ENCODE peak calls at places on chromosomes 1 and 21, in nine cellular contexts. J, X, G, P, O, S, E, H and B are unnamed samples.

GRCh38 chr1:28173151-28173979 is 3.1 kb downstream of the PTAFR start:
- DNase-seq in S (no peak), O (no peak), H (peak), E (no peak), X (no peak), P (peak), J (no peak), G (no peak), B (no peak)

GRCh38 chr1:162359523-162360236 is 17.0 kb downstream of the SPATA46 start:
- DNase-seq in J (no peak), O (no peak), G (no peak), X (no peak), P (no peak), S (no peak), E (no peak), H (no peak), B (no peak)

GRCh38 chr1:108880850-108881249 is 4.1 kb downstream of the GPSM2 start:
- DNase-seq in J (no peak), O (peak), S (no peak), H (no peak), X (no peak), P (peak), E (no peak), G (no peak), B (no peak)

GRCh38 chr21:42463861-42464515 is 32.0 kb downstream of the RSPH1 start:
- DNase-seq in X (peak), E (peak), G (no peak), H (no peak), J (peak), P (peak), S (peak), O (peak), B (peak)

GRCh38 chr1:155125511-155125945 is 2.1 kb upstream of the EFNA1 start:
- DNase-seq in X (no peak), S (no peak), H (peak), O (no peak), E (no peak), P (peak), G (no peak), J (no peak), B (no peak)

GRCh38 chr1:8384577-8384976 is 66.7 kb downstream of the SLC45A1 start:
- DNase-seq in G (no peak), J (no peak), E (no peak), P (no peak), H (no peak), O (no peak), X (no peak), S (no peak), B (no peak)

GRCh38 chr21:44348861-44349260 is 4.6 kb upstream of the TRPM2 start:
- DNase-seq in J (no peak), E (no peak), S (no peak), H (no peak), G (no peak), P (no peak), O (no peak), X (no peak), B (no peak)

GRCh38 chr1:50605186-50605875 is 182.1 kb upstream of the DMRTA2 start:
- DNase-seq in P (peak), G (peak), E (no peak), O (peak), S (no peak), J (peak), X (no peak), H (peak), B (peak)

GRCh38 chr1:100308777-100309176 is 42.8 kb downstream of the RTCA start:
- DNase-seq in P (no peak), S (no peak), E (no peak), H (no peak), O (no peak), J (no peak), G (peak), X (no peak), B (no peak)

GRCh38 chr1:47558601-47559593 is 121.1 kb downstream of the FOXD2 start:
- DNase-seq in O (no peak), E (no peak), J (no peak), H (peak), P (no peak), S (no peak), G (no peak), X (no peak), B (no peak)

GRCh38 chr1:14915356-14916054 is 238.0 kb upstream of the TMEM51 start:
- DNase-seq in J (peak), H (peak), O (peak), E (peak), X (peak), P (peak), G (no peak), S (peak), B (peak)

GRCh38 chr1:6111571-6111970 is 65.9 kb downstream of the KCNAB2 start:
- DNase-seq in H (peak), S (no peak), G (no peak), O (no peak), E (no peak), J (no peak), X (no peak), P (peak), B (no peak)

GRCh38 chr1:51644533-51645197 is 27.8 kb downstream of the OSBPL9 start:
- DNase-seq in P (peak), H (no peak), J (no peak), G (peak), S (no peak), E (no peak), X (no peak), O (no peak), B (no peak)

GRCh38 chr1:235955777-235956176 is 89.1 kb upstream of the LYST start:
- DNase-seq in X (no peak), O (no peak), G (no peak), E (no peak), H (no peak), S (no peak), P (no peak), J (no peak), B (no peak)

GRCh38 chr1:200401263-200401662 is 8.6 kb downstream of the ZNF281 start:
- DNase-seq in H (no peak), G (no peak), S (no peak), P (no peak), O (no peak), X (no peak), J (no peak), E (no peak), B (no peak)

GRCh38 chr1:63327417-63328139 is 5.2 kb downstream of the FOXD3 start:
- DNase-seq in G (peak), J (peak), E (no peak), X (peak), O (peak), P (peak), S (peak), H (peak), B (peak)

GRCh38 chr1:214678386-214678785 is 75.4 kb downstream of the CENPF start:
- DNase-seq in X (no peak), G (peak), H (no peak), E (no peak), S (no peak), O (no peak), J (no peak), P (peak), B (no peak)

GRCh38 chr1:111203681-111204210 is 3.3 kb upstream of the DENND2D start:
- DNase-seq in S (peak), E (peak), O (peak), H (no peak), J (peak), G (no peak), P (peak), X (peak), B (peak)

GRCh38 chr1:31591425-31592093 is 15.2 kb downstream of the TINAGL1 start:
- DNase-seq in G (no peak), O (no peak), H (no peak), P (peak), X (no peak), S (no peak), J (no peak), E (no peak), B (no peak)

GRCh38 chr1:243505986-243506689 is 250.3 kb downstream of the SDCCAG8 start:
- DNase-seq in H (no peak), O (no peak), P (no peak), J (peak), E (no peak), G (no peak), X (no peak), S (no peak), B (no peak)

GRCh38 chr1:7390604-7391000 is 380.5 kb upstream of the VAMP3 start:
- DNase-seq in O (no peak), X (no peak), J (no peak), E (no peak), S (no peak), P (no peak), H (no peak), G (no peak), B (no peak)

GRCh38 chr1:33426906-33427305 is 4.0 kb downstream of the PHC2 start:
- DNase-seq in E (no peak), X (no peak), S (no peak), G (no peak), O (no peak), P (no peak), J (no peak), H (no peak), B (no peak)

GRCh38 chr1:93219443-93219842 is 38.9 kb downstream of the CCDC18 start:
- DNase-seq in X (peak), E (no peak), H (no peak), P (peak), S (no peak), J (peak), O (no peak), G (no peak), B (peak)

GRCh38 chr1:12654004-12654567 is 10.2 kb downstream of the AADACL4 start:
- DNase-seq in E (no peak), P (no peak), J (no peak), X (no peak), H (peak), S (no peak), O (no peak), G (no peak), B (no peak)

GRCh38 chr1:227793948-227794812 is 21.3 kb upstream of the PRSS38 start:
- DNase-seq in S (no peak), E (no peak), P (peak), O (no peak), H (no peak), G (peak), J (no peak), X (no peak), B (no peak)

GRCh38 chr1:204578867-204579664 is 62.9 kb downstream of the MDM4 start:
- DNase-seq in O (no peak), S (no peak), E (no peak), X (peak), H (no peak), P (peak), J (peak), G (peak), B (no peak)